ENCODE peak calls at places on chromosome 4, in four cellular contexts. J is Peyer's patch, G is esophagus squamous epithelium, D is psoas muscle. O is an unnamed sample.

GRCh38 chr4:92170340-92170739 is 133.4 kb upstream of the GRID2 start:
- DNase-seq in J (no peak), G (no peak), D (no peak), O (no peak)

GRCh38 chr4:130183796-130184195 is 1087.8 kb downstream of the C4orf33 start:
- DNase-seq in J (no peak), G (no peak), D (no peak), O (no peak)

GRCh38 chr4:138182838-138183426 is 59.2 kb downstream of the SLC7A11 start:
- DNase-seq in J (no peak), G (no peak), D (no peak), O (no peak)

GRCh38 chr4:2905544-2905943 is 57.7 kb downstream of the NOP14 start:
- DNase-seq in J (no peak), G (no peak), D (no peak), O (no peak)

GRCh38 chr4:28973591-28974350 is 1746.4 kb upstream of the PCDH7 start:
- DNase-seq in J (no peak), G (no peak), D (no peak), O (no peak)

GRCh38 chr4:72690782-72691181 is 121.8 kb upstream of the ADAMTS3 start:
- DNase-seq in J (no peak), G (no peak), D (no peak), O (no peak)

GRCh38 chr4:174037049-174037448 is 246.4 kb downstream of the FBXO8 start:
- DNase-seq in J (no peak), G (no peak), D (no peak), O (no peak)

GRCh38 chr4:19135886-19136633 is 1114.5 kb upstream of the LCORL start:
- DNase-seq in J (no peak), G (no peak), D (no peak), O (no peak)

GRCh38 chr4:185811509-185812364 is at the start of gene SORBS2:
- DNase-seq in J (peak; percentile 71), G (no peak), D (no peak), O (peak; percentile 77)

GRCh38 chr4:58093352-58093751 is 983.2 kb upstream of the IGFBP7 start:
- DNase-seq in J (no peak), G (no peak), D (peak; percentile 21), O (no peak)

GRCh38 chr4:126057371-126057770 is 742.6 kb downstream of the FAT4 start:
- DNase-seq in J (no peak), G (no peak), D (no peak), O (no peak)

GRCh38 chr4:98516042-98516440 is 142.4 kb downstream of the TSPAN5 start:
- DNase-seq in J (no peak), G (no peak), D (no peak), O (no peak)

GRCh38 chr4:149291463-149291862 is 524.2 kb downstream of the IQCM start:
- DNase-seq in J (no peak), G (no peak), D (no peak), O (no peak)

GRCh38 chr4:36317731-36318130 is 36.3 kb downstream of the DTHD1 start:
- DNase-seq in J (no peak), G (no peak), D (no peak), O (no peak)

GRCh38 chr4:170037481-170037880 is 11.3 kb upstream of the MFAP3L start:
- DNase-seq in J (no peak), G (no peak), D (no peak), O (no peak)

GRCh38 chr4:69957209-69957608 is 8.3 kb downstream of the CSN2 start:
- DNase-seq in J (no peak), G (no peak), D (no peak), O (no peak)

GRCh38 chr4:177105526-177105925 is 204.1 kb upstream of the NEIL3 start:
- DNase-seq in J (no peak), G (no peak), D (no peak), O (no peak)

GRCh38 chr4:159069922-159070321 is 33.0 kb upstream of the RAPGEF2 start:
- DNase-seq in J (no peak), G (no peak), D (no peak), O (no peak)

GRCh38 chr4:90002406-90003040 is 107.9 kb downstream of the MMRN1 start:
- DNase-seq in J (no peak), G (no peak), D (no peak), O (no peak)

GRCh38 chr4:150668824-150669223 is 86.9 kb downstream of the MAB21L2 start:
- DNase-seq in J (no peak), G (no peak), D (no peak), O (no peak)
- TF ChIP-seq CTCF in J (no peak), G (no peak), D (no peak), O (no peak)

DNA sequence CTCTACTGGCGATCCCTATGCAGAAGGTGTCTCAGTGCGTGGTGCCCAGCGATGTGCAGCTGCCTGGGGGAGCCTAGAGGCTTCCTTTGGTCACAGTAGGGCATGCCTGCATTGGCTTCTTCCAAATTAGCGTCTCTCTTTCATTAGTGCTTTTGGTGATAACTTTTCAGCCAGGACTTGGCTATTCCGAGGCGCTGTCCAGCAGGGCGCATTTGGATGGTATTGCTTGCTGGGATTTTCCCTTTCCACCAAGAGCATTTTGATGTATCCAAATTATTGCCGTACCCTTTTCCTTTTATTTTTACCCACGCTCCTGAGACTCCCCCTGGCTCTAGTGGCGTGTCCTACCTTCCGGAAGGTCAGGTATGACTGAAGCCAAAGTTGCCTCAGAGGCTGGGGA is 101.4 kb downstream of the SORCS2 start:
- DNase-seq in J (no peak), G (no peak), D (no peak), O (no peak)
- H3K4me3 ChIP-seq in J (no peak overlapping the region), G (no peak overlapping the region), D (no peak overlapping the region), O (no peak overlapping the region)

GRCh38 chr4:1327526-1328266 is 19.3 kb upstream of the UVSSA start:
- DNase-seq in J (no peak), G (no peak), D (no peak), O (no peak)

GRCh38 chr4:1325176-1325480 is 21.9 kb upstream of the UVSSA start:
- DNase-seq in J (no peak), G (no peak), D (no peak), O (no peak)

GRCh38 chr4:1323635-1324442 is 23.2 kb upstream of the UVSSA start:
- DNase-seq in J (no peak), G (no peak), D (peak; percentile 38), O (no peak)

GRCh38 chr4:1326751-1327525 is 20.1 kb upstream of the UVSSA start:
- DNase-seq in J (no peak), G (no peak), D (peak; percentile 48), O (no peak)

DNA sequence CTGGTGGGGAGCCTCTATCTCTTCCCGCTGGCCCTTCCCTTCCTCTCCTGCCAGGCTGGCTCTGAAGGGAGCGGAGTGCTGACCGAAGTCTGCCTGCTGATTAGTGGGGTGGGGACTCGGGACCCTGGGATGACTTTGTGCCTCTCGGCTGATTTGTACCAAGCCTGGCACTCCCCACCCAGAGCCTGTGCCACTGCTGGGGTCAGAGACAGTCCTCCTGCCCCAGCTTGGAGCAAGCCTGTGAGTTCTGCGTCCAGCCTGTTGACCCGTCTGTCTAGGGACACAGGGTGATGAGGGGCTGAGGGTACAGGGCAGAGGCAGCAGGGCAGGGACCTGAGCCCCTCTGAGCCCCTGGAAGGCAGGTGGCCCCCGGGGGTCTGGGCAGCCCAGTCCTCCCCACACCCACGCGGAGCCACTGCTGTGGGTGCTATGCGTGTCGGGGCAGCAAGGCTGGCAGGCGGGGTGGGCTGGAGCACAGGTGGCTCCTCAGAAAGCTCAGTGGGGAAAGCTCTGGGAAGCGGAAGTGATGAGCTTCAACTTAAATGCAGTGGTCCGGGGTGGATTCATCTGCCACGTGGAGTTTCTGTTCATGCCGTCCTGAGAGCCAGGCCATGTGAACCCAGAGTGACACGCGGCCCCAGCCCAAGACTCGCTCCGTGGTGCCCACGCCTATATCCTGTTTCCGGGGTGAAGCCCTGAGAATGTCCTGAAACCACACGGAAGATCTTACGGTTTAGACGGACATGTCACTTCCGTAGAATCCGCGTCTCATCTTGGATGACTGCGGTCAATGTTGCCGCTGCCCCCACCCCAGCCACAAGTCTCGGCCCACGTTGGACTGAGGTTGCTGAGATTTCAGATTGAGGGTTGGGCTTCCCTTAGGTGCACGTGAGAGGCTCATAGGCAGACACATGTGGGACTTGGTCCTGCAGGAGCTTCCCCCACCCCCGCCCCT is 21.1 kb upstream of the UVSSA start:
- DNase-seq in J (no peak), G (no peak), D (peak; percentile 33), O (no peak)
- H3K36me3 ChIP-seq in J (peaks cover 75% of the 10 kb centered on the region), G (peaks cover 20% of the 10 kb centered on the region), D (peaks cover 65% of the 10 kb centered on the region), O (peaks cover 18% of the 10 kb centered on the region)

GRCh38 chr4:156974264-156974663 is 2.7 kb upstream of the PDGFC start:
- DNase-seq in J (no peak), G (no peak), D (no peak), O (no peak)

GRCh38 chr4:156972370-156972980 is 876 bp upstream of the PDGFC start:
- DNase-seq in J (no peak), G (no peak), D (no peak), O (no peak)

GRCh38 chr4:156970501-156971167 is 965 bp downstream of the PDGFC start:
- DNase-seq in J (peak; percentile 66), G (peak; percentile 1), D (peak; percentile 81), O (no peak)

GRCh38 chr4:156971168-156971601 is 414 bp downstream of the PDGFC start:
- DNase-seq in J (peak; percentile 58), G (no peak), D (peak; percentile 51), O (no peak)

GRCh38 chr4:156971623-156972369 is at the start of gene PDGFC:
- DNase-seq in J (peak; percentile 78), G (no peak), D (peak; percentile 86), O (peak; percentile 10)
- TF ChIP-seq CTCF in J (peak; percentile 46), G (peak; percentile 50), D (peak; percentile 57), O (no peak)